ENCODE peak calls at places on chromosome 2, in ten cellular contexts. A is EL, S is colonic mucosa, Y is T-helper 2 cell, O is NCI-H2029 treated with DMSO at 0.1 percent for 48 hours, T is AG08396, G is iPS-NIHi11, N is tibial artery, I is GM23248, F is hepatocyte. E is an unnamed sample.

GRCh38 chr2:160315337-160315736 is 115.3 kb upstream of the ITGB6 start:
- DNase-seq in N (no peak), G (no peak), S (no peak), Y (no peak), F (no peak), I (peak), A (peak), T (no peak), O (no peak), E (no peak)

GRCh38 chr2:27640722-27641245 is 11.9 kb downstream of the GPN1 start:
- DNase-seq in O (no peak), F (no peak), G (no peak), T (no peak), A (no peak), I (no peak), N (no peak), S (no peak), Y (no peak), E (no peak)

GRCh38 chr2:182597570-182597969 is 118.5 kb upstream of the DNAJC10 start:
- DNase-seq in F (no peak), G (no peak), N (no peak), T (no peak), S (no peak), I (no peak), A (no peak), Y (no peak), O (no peak), E (no peak)

GRCh38 chr2:52017836-52018235 is 985.9 kb upstream of the NRXN1 start:
- DNase-seq in N (no peak), S (no peak), I (no peak), Y (no peak), T (no peak), A (no peak), G (no peak), O (no peak), F (peak), E (no peak)

GRCh38 chr2:133371286-133371685 is 197.0 kb downstream of the NCKAP5 start:
- DNase-seq in T (no peak), I (no peak), Y (no peak), O (no peak), A (no peak), N (no peak), S (no peak), G (no peak), F (no peak), E (no peak)

GRCh38 chr2:10977003-10977402 is 65.3 kb downstream of the KCNF1 start:
- DNase-seq in A (no peak), N (no peak), I (no peak), S (no peak), Y (no peak), T (peak), G (no peak), F (no peak), O (no peak), E (peak)

GRCh38 chr2:36376992-36377738 is 21.6 kb downstream of the CRIM1 start:
- DNase-seq in N (no peak), F (no peak), I (peak), A (peak), G (peak), S (peak), T (no peak), Y (no peak), O (no peak), E (peak)

GRCh38 chr2:33268246-33268831 is 208.1 kb upstream of the RASGRP3 start:
- DNase-seq in A (no peak), O (no peak), T (no peak), N (no peak), G (no peak), I (peak), Y (no peak), F (no peak), S (no peak), E (no peak)

GRCh38 chr2:212538156-212539144 is at the start of gene ERBB4:
- DNase-seq in O (no peak), N (peak), S (no peak), A (peak), I (peak), Y (no peak), G (peak), T (peak), F (peak), E (no peak)

GRCh38 chr2:133139847-133140533 is 428.3 kb downstream of the NCKAP5 start:
- DNase-seq in I (no peak), N (no peak), O (no peak), G (peak), F (no peak), S (no peak), T (no peak), A (no peak), Y (no peak), E (peak)

GRCh38 chr2:10007440-10007839 is 35.9 kb upstream of the KLF11 start:
- DNase-seq in F (no peak), O (no peak), A (peak), T (peak), S (no peak), Y (no peak), G (no peak), I (peak), N (no peak), E (no peak)

GRCh38 chr2:163369111-163369510 is 366.7 kb downstream of the FIGN start:
- DNase-seq in O (no peak), I (no peak), G (no peak), T (no peak), Y (no peak), A (no peak), F (no peak), N (no peak), S (no peak), E (no peak)

GRCh38 chr2:136362676-136363390 is 244.9 kb upstream of the CXCR4 start:
- DNase-seq in O (peak), A (no peak), N (no peak), F (no peak), S (no peak), Y (no peak), T (no peak), G (no peak), I (no peak), E (peak)

GRCh38 chr2:231099918-231100317 is 24.9 kb downstream of the HTR2B start:
- DNase-seq in A (no peak), S (peak), Y (no peak), T (no peak), F (no peak), I (no peak), O (no peak), N (no peak), G (no peak), E (no peak)

GRCh38 chr2:84493494-84493893 is 22.8 kb upstream of the DNAH6 start:
- DNase-seq in F (peak), Y (no peak), N (no peak), I (peak), O (no peak), A (peak), T (peak), G (no peak), S (no peak), E (peak)